ENCODE peak calls at places on chromosomes 5 and 9, in nine cellular contexts. J is OCI-LY7; Q is fibroblast of the aortic adventitia; T is Peyer's patch; C is stimulated activated CD4-positive, alpha-beta T cell treated with anti-CD3 and anti-CD28 coated beads, Interleukin-1b, Interleukin-23, amount 100 ng/mL, for 4 hours; Y is Daoy; L is CD8-positive, alpha-beta memory T cell; S is AG09309; H is activated gamma-delta T cell treated with Interleukin-2 at 50 U/mL for 16 hours. G is an unnamed sample.

GRCh38 chr5:10018670-10019069 is 231.0 kb downstream of the ATPSCKMT start:
- DNase-seq in J (no peak), Q (peak), S (peak), H (no peak), T (no peak), Y (peak), L (no peak), C (no peak), G (no peak)

GRCh38 chr5:1176473-1177391 is 24.7 kb upstream of the SLC6A19 start:
- DNase-seq in J (no peak), C (no peak), T (no peak), Y (no peak), Q (no peak), L (peak), H (no peak), S (no peak), G (no peak)

GRCh38 chr5:124689653-124690052 is 56.8 kb downstream of the ZNF608 start:
- DNase-seq in C (no peak), J (no peak), S (no peak), L (no peak), Q (no peak), T (no peak), Y (no peak), H (no peak), G (no peak)

GRCh38 chr9:99358668-99359067 is 136.6 kb downstream of the SEC61B start:
- DNase-seq in Q (no peak), T (no peak), J (no peak), H (no peak), Y (no peak), L (no peak), S (no peak), C (no peak), G (no peak)

GRCh38 chr5:118326496-118327045 is 661.8 kb downstream of the DTWD2 start:
- DNase-seq in L (no peak), C (no peak), Y (no peak), S (no peak), T (no peak), Q (no peak), J (no peak), H (no peak), G (no peak)

GRCh38 chr5:16777432-16777831 is 158.7 kb downstream of the MYO10 start:
- DNase-seq in H (no peak), C (no peak), J (no peak), L (no peak), Y (no peak), Q (no peak), T (no peak), S (no peak), G (no peak)

GRCh38 chr5:171673328-171673727 is 112.3 kb upstream of the SMIM23 start:
- DNase-seq in J (no peak), Y (no peak), C (no peak), Q (peak), T (no peak), S (no peak), L (no peak), H (no peak), G (no peak)

GRCh38 chr9:97766092-97766491 is 69.0 kb upstream of the XPA start:
- DNase-seq in J (no peak), S (peak), C (no peak), L (no peak), T (no peak), H (no peak), Y (peak), Q (no peak), G (no peak)

GRCh38 chr9:134910146-134910545 is 7.6 kb downstream of the FCN1 start:
- DNase-seq in J (no peak), Q (no peak), S (no peak), Y (no peak), C (no peak), L (no peak), H (no peak), T (no peak), G (no peak)

GRCh38 chr9:95415158-95415557 is 97.6 kb upstream of the FANCC start:
- DNase-seq in L (no peak), C (no peak), Y (no peak), H (no peak), J (no peak), S (no peak), T (no peak), Q (no peak), G (no peak)

GRCh38 chr5:150249744-150250143 is 39.8 kb downstream of the CAMK2A start:
- DNase-seq in H (no peak), S (no peak), C (no peak), Q (no peak), Y (no peak), L (no peak), T (no peak), J (no peak), G (no peak)

GRCh38 chr5:18720002-18720401 is 1085.7 kb downstream of the TAF11L14 start:
- DNase-seq in H (no peak), Q (no peak), Y (no peak), C (no peak), L (no peak), J (no peak), T (no peak), S (no peak), G (no peak)

GRCh38 chr5:101977729-101978345 is 318.2 kb downstream of the SLCO4C1 start:
- DNase-seq in Q (peak), L (no peak), S (no peak), T (no peak), H (no peak), Y (no peak), C (no peak), J (peak), G (no peak)

GRCh38 chr5:43191740-43192557 is at the start of gene NIM1K:
- DNase-seq in C (peak), H (peak), S (no peak), Q (peak), J (no peak), Y (peak), L (peak), T (peak), G (peak)

GRCh38 chr9:134360897-134361296 is 34.6 kb downstream of the RXRA start:
- DNase-seq in C (no peak), Q (peak), S (no peak), H (no peak), J (no peak), L (no peak), Y (peak), T (peak), G (no peak)

GRCh38 chr5:113514263-113514590 is 733 bp downstream of the YTHDC2 start:
- DNase-seq in Q (no peak), J (peak), L (no peak), H (no peak), T (no peak), C (no peak), S (no peak), Y (no peak), G (no peak)

GRCh38 chr5:176596689-176597416 is 13.1 kb downstream of the GPRIN1 start:
- DNase-seq in J (peak), H (peak), Q (no peak), L (peak), T (peak), C (peak), Y (no peak), S (no peak), G (peak)

GRCh38 chr5:65916066-65916465 is 10.3 kb upstream of the ERBIN start:
- DNase-seq in S (no peak), J (no peak), H (no peak), T (no peak), Q (no peak), L (no peak), Y (no peak), C (no peak), G (no peak)

GRCh38 chr5:138033275-138033808 is 463 bp upstream of the FAM13B start:
- DNase-seq in C (no peak), S (no peak), J (no peak), H (no peak), Q (no peak), T (no peak), Y (no peak), L (no peak), G (peak)

GRCh38 chr9:13675638-13676000 is 396.1 kb upstream of the MPDZ start:
- DNase-seq in H (no peak), Y (no peak), L (no peak), T (no peak), J (no peak), C (no peak), Q (no peak), S (no peak), G (no peak)

GRCh38 chr9:35695801-35696420 is 6.2 kb upstream of the TPM2 start:
- DNase-seq in T (no peak), J (no peak), Q (no peak), H (no peak), Y (no peak), L (no peak), S (no peak), C (no peak), G (no peak)

GRCh38 chr5:15959560-15960164 is 219.9 kb downstream of the MARCHF11 start:
- DNase-seq in L (no peak), J (no peak), Q (peak), T (no peak), Y (no peak), C (no peak), S (no peak), H (no peak), G (no peak)

GRCh38 chr5:94508421-94509148 is 109.8 kb downstream of the KIAA0825 start:
- DNase-seq in J (no peak), H (no peak), Y (no peak), L (no peak), S (no peak), C (no peak), T (no peak), Q (no peak), G (no peak)

GRCh38 chr5:170112876-170113516 is 7.3 kb downstream of the FOXI1 start:
- DNase-seq in T (no peak), J (no peak), H (no peak), Y (no peak), L (no peak), S (no peak), C (no peak), Q (no peak), G (no peak)

GRCh38 chr5:150103678-150104549 is 17.6 kb upstream of the CSF1R start:
- DNase-seq in L (no peak), Y (no peak), T (no peak), H (no peak), J (no peak), Q (no peak), C (no peak), S (no peak), G (no peak)

GRCh38 chr9:21965401-21965951 is 28.7 kb downstream of the CDKN2A start:
- DNase-seq in H (no peak), Y (no peak), L (peak), S (no peak), T (peak), Q (peak), C (no peak), J (no peak), G (peak)

GRCh38 chr5:4640793-4641192 is 499.3 kb upstream of the ADAMTS16 start:
- DNase-seq in Q (peak), T (no peak), H (no peak), C (no peak), S (no peak), L (no peak), J (no peak), Y (peak), G (no peak)

GRCh38 chr5:132458651-132459030 is 31.9 kb downstream of the IRF1 start:
- DNase-seq in S (no peak), L (no peak), J (no peak), T (no peak), H (no peak), Q (peak), C (no peak), Y (peak), G (no peak)

GRCh38 chr5:123487298-123487697 is 24.7 kb upstream of the CSNK1G3 start:
- DNase-seq in Y (no peak), S (no peak), H (no peak), T (no peak), J (no peak), C (no peak), L (no peak), Q (no peak), G (no peak)

GRCh38 chr9:84969736-84970135 is 300.2 kb downstream of the NTRK2 start:
- DNase-seq in L (no peak), S (no peak), Q (no peak), J (no peak), C (no peak), Y (no peak), T (no peak), H (no peak), G (no peak)

GRCh38 chr5:153565822-153566221 is 75.4 kb downstream of the GRIA1 start:
- DNase-seq in L (no peak), S (peak), Y (no peak), H (no peak), J (no peak), T (no peak), Q (peak), C (no peak), G (no peak)

GRCh38 chr5:72597456-72597948 is 90.3 kb upstream of the ZNF366 start:
- DNase-seq in S (peak), J (no peak), L (no peak), Q (peak), C (no peak), T (no peak), H (no peak), Y (peak), G (no peak)

GRCh38 chr5:42691413-42691861 is 65.2 kb upstream of the CCDC152 start:
- DNase-seq in T (no peak), Y (no peak), Q (peak), H (no peak), C (no peak), S (no peak), J (no peak), L (no peak), G (no peak)

GRCh38 chr9:132154925-132155324 is 6.9 kb upstream of the NTNG2 start:
- DNase-seq in H (no peak), Q (no peak), T (no peak), S (no peak), Y (no peak), L (no peak), J (no peak), C (no peak), G (no peak)

G was measured in effector memory CD4-positive, alpha-beta T cell.